ENCODE peak calls at places on chromosome 3, in seven cellular contexts. One of them, this sample, is unnamed.

GRCh38 chr3:125351814-125352456 is 23.2 kb downstream of the ZNF148 start:
- DNase-seq in fibroblast of mammary gland: peak
- DNase-seq in stimulated activated CD8-positive, alpha-beta memory T cell treated with anti-CD3 and anti-CD28 coated beads, Interleukin-2, amount 100 ng/mL, for 48 hours: no peak
- DNase-seq in cardiac fibroblast: no peak
- DNase-seq in cardiac septum: no peak
- DNase-seq in skeletal muscle cell: no peak
- DNase-seq in activated T-cell treated with anti-CD3 and anti-CD28 coated beads, Interleukin-2, amount 50 U/mL, for 48 hours: no peak
- DNase-seq in this sample: peak

GRCh38 chr3:153295906-153296305 is 133.9 kb downstream of the RAP2B start:
- DNase-seq in fibroblast of mammary gland: peak
- DNase-seq in skeletal muscle cell: no peak
- DNase-seq in cardiac fibroblast: peak
- DNase-seq in cardiac septum: no peak
- DNase-seq in stimulated activated CD8-positive, alpha-beta memory T cell treated with anti-CD3 and anti-CD28 coated beads, Interleukin-2, amount 100 ng/mL, for 48 hours: no peak
- DNase-seq in activated T-cell treated with anti-CD3 and anti-CD28 coated beads, Interleukin-2, amount 50 U/mL, for 48 hours: no peak
- DNase-seq in this sample: peak

GRCh38 chr3:71348831-71349230 is 234.7 kb downstream of the FOXP1 start:
- DNase-seq in stimulated activated CD8-positive, alpha-beta memory T cell treated with anti-CD3 and anti-CD28 coated beads, Interleukin-2, amount 100 ng/mL, for 48 hours: no peak
- DNase-seq in cardiac septum: no peak
- DNase-seq in activated T-cell treated with anti-CD3 and anti-CD28 coated beads, Interleukin-2, amount 50 U/mL, for 48 hours: no peak
- DNase-seq in cardiac fibroblast: no peak
- DNase-seq in skeletal muscle cell: no peak
- DNase-seq in fibroblast of mammary gland: no peak
- DNase-seq in this sample: no peak

GRCh38 chr3:70108072-70108471 is 108.5 kb downstream of the SAMMSON start:
- DNase-seq in cardiac fibroblast: peak
- DNase-seq in activated T-cell treated with anti-CD3 and anti-CD28 coated beads, Interleukin-2, amount 50 U/mL, for 48 hours: peak
- DNase-seq in skeletal muscle cell: no peak
- DNase-seq in fibroblast of mammary gland: peak
- DNase-seq in cardiac septum: no peak
- DNase-seq in stimulated activated CD8-positive, alpha-beta memory T cell treated with anti-CD3 and anti-CD28 coated beads, Interleukin-2, amount 100 ng/mL, for 48 hours: no peak
- DNase-seq in this sample: no peak

GRCh38 chr3:9179826-9180763 is 69.4 kb downstream of the SRGAP3 start:
- DNase-seq in cardiac septum: no peak
- DNase-seq in cardiac fibroblast: no peak
- DNase-seq in activated T-cell treated with anti-CD3 and anti-CD28 coated beads, Interleukin-2, amount 50 U/mL, for 48 hours: peak
- DNase-seq in fibroblast of mammary gland: no peak
- DNase-seq in skeletal muscle cell: no peak
- DNase-seq in stimulated activated CD8-positive, alpha-beta memory T cell treated with anti-CD3 and anti-CD28 coated beads, Interleukin-2, amount 100 ng/mL, for 48 hours: no peak
- DNase-seq in this sample: no peak

GRCh38 chr3:162183440-162183839 is 686.8 kb downstream of the OTOL1 start:
- DNase-seq in activated T-cell treated with anti-CD3 and anti-CD28 coated beads, Interleukin-2, amount 50 U/mL, for 48 hours: no peak
- DNase-seq in fibroblast of mammary gland: no peak
- DNase-seq in stimulated activated CD8-positive, alpha-beta memory T cell treated with anti-CD3 and anti-CD28 coated beads, Interleukin-2, amount 100 ng/mL, for 48 hours: no peak
- DNase-seq in skeletal muscle cell: no peak
- DNase-seq in cardiac septum: no peak
- DNase-seq in cardiac fibroblast: no peak
- DNase-seq in this sample: no peak

GRCh38 chr3:181134873-181135272 is 145.3 kb upstream of the DNAJC19 start:
- DNase-seq in stimulated activated CD8-positive, alpha-beta memory T cell treated with anti-CD3 and anti-CD28 coated beads, Interleukin-2, amount 100 ng/mL, for 48 hours: no peak
- DNase-seq in cardiac fibroblast: no peak
- DNase-seq in skeletal muscle cell: no peak
- DNase-seq in activated T-cell treated with anti-CD3 and anti-CD28 coated beads, Interleukin-2, amount 50 U/mL, for 48 hours: no peak
- DNase-seq in cardiac septum: no peak
- DNase-seq in fibroblast of mammary gland: no peak
- DNase-seq in this sample: no peak

GRCh38 chr3:191775451-191776233 is 314.7 kb downstream of the PYDC2 start:
- DNase-seq in stimulated activated CD8-positive, alpha-beta memory T cell treated with anti-CD3 and anti-CD28 coated beads, Interleukin-2, amount 100 ng/mL, for 48 hours: no peak
- DNase-seq in activated T-cell treated with anti-CD3 and anti-CD28 coated beads, Interleukin-2, amount 50 U/mL, for 48 hours: no peak
- DNase-seq in cardiac septum: no peak
- DNase-seq in cardiac fibroblast: no peak
- DNase-seq in fibroblast of mammary gland: peak
- DNase-seq in skeletal muscle cell: peak
- DNase-seq in this sample: peak

GRCh38 chr3:35393916-35394315 is 245.4 kb upstream of the ARPP21 start:
- DNase-seq in stimulated activated CD8-positive, alpha-beta memory T cell treated with anti-CD3 and anti-CD28 coated beads, Interleukin-2, amount 100 ng/mL, for 48 hours: no peak
- DNase-seq in skeletal muscle cell: peak
- DNase-seq in fibroblast of mammary gland: no peak
- DNase-seq in activated T-cell treated with anti-CD3 and anti-CD28 coated beads, Interleukin-2, amount 50 U/mL, for 48 hours: no peak
- DNase-seq in cardiac fibroblast: peak
- DNase-seq in cardiac septum: no peak
- DNase-seq in this sample: peak

GRCh38 chr3:142844339-142844977 is 44.4 kb downstream of the PCOLCE2 start:
- DNase-seq in cardiac septum: no peak
- DNase-seq in fibroblast of mammary gland: peak
- DNase-seq in stimulated activated CD8-positive, alpha-beta memory T cell treated with anti-CD3 and anti-CD28 coated beads, Interleukin-2, amount 100 ng/mL, for 48 hours: no peak
- DNase-seq in cardiac fibroblast: peak
- DNase-seq in skeletal muscle cell: peak
- DNase-seq in activated T-cell treated with anti-CD3 and anti-CD28 coated beads, Interleukin-2, amount 50 U/mL, for 48 hours: no peak
- DNase-seq in this sample: peak

GRCh38 chr3:53949541-53949940 is 57.9 kb upstream of the SELENOK start:
- DNase-seq in activated T-cell treated with anti-CD3 and anti-CD28 coated beads, Interleukin-2, amount 50 U/mL, for 48 hours: no peak
- DNase-seq in stimulated activated CD8-positive, alpha-beta memory T cell treated with anti-CD3 and anti-CD28 coated beads, Interleukin-2, amount 100 ng/mL, for 48 hours: no peak
- DNase-seq in cardiac septum: no peak
- DNase-seq in fibroblast of mammary gland: no peak
- DNase-seq in cardiac fibroblast: peak
- DNase-seq in skeletal muscle cell: no peak
- DNase-seq in this sample: no peak

GRCh38 chr3:17645074-17645698 is 97.2 kb downstream of the TBC1D5 start:
- DNase-seq in skeletal muscle cell: peak
- DNase-seq in stimulated activated CD8-positive, alpha-beta memory T cell treated with anti-CD3 and anti-CD28 coated beads, Interleukin-2, amount 100 ng/mL, for 48 hours: no peak
- DNase-seq in activated T-cell treated with anti-CD3 and anti-CD28 coated beads, Interleukin-2, amount 50 U/mL, for 48 hours: no peak
- DNase-seq in fibroblast of mammary gland: peak
- DNase-seq in cardiac septum: no peak
- DNase-seq in cardiac fibroblast: peak
- DNase-seq in this sample: peak

GRCh38 chr3:58419782-58420512 is 13.7 kb downstream of the PDHB start:
- DNase-seq in cardiac fibroblast: peak
- DNase-seq in cardiac septum: no peak
- DNase-seq in skeletal muscle cell: no peak
- DNase-seq in stimulated activated CD8-positive, alpha-beta memory T cell treated with anti-CD3 and anti-CD28 coated beads, Interleukin-2, amount 100 ng/mL, for 48 hours: no peak
- DNase-seq in fibroblast of mammary gland: peak
- DNase-seq in activated T-cell treated with anti-CD3 and anti-CD28 coated beads, Interleukin-2, amount 50 U/mL, for 48 hours: no peak
- DNase-seq in this sample: peak

GRCh38 chr3:59595830-59596229 is 546.0 kb upstream of the CFAP20DC start:
- DNase-seq in cardiac septum: no peak
- DNase-seq in activated T-cell treated with anti-CD3 and anti-CD28 coated beads, Interleukin-2, amount 50 U/mL, for 48 hours: no peak
- DNase-seq in stimulated activated CD8-positive, alpha-beta memory T cell treated with anti-CD3 and anti-CD28 coated beads, Interleukin-2, amount 100 ng/mL, for 48 hours: no peak
- DNase-seq in skeletal muscle cell: no peak
- DNase-seq in cardiac fibroblast: no peak
- DNase-seq in fibroblast of mammary gland: no peak
- DNase-seq in this sample: no peak

GRCh38 chr3:61578667-61579367 is 17.4 kb downstream of the PTPRG start:
- DNase-seq in activated T-cell treated with anti-CD3 and anti-CD28 coated beads, Interleukin-2, amount 50 U/mL, for 48 hours: no peak
- DNase-seq in cardiac fibroblast: no peak
- DNase-seq in fibroblast of mammary gland: no peak
- DNase-seq in skeletal muscle cell: no peak
- DNase-seq in cardiac septum: no peak
- DNase-seq in stimulated activated CD8-positive, alpha-beta memory T cell treated with anti-CD3 and anti-CD28 coated beads, Interleukin-2, amount 100 ng/mL, for 48 hours: no peak
- DNase-seq in this sample: no peak

GRCh38 chr3:16410659-16411058 is 102.8 kb downstream of the RFTN1 start:
- DNase-seq in cardiac fibroblast: no peak
- DNase-seq in activated T-cell treated with anti-CD3 and anti-CD28 coated beads, Interleukin-2, amount 50 U/mL, for 48 hours: no peak
- DNase-seq in cardiac septum: no peak
- DNase-seq in fibroblast of mammary gland: no peak
- DNase-seq in skeletal muscle cell: no peak
- DNase-seq in stimulated activated CD8-positive, alpha-beta memory T cell treated with anti-CD3 and anti-CD28 coated beads, Interleukin-2, amount 100 ng/mL, for 48 hours: no peak
- DNase-seq in this sample: no peak

GRCh38 chr3:187264051-187264450 is 27.5 kb downstream of the MASP1 start:
- DNase-seq in activated T-cell treated with anti-CD3 and anti-CD28 coated beads, Interleukin-2, amount 50 U/mL, for 48 hours: no peak
- DNase-seq in cardiac septum: no peak
- DNase-seq in cardiac fibroblast: peak
- DNase-seq in skeletal muscle cell: no peak
- DNase-seq in fibroblast of mammary gland: peak
- DNase-seq in stimulated activated CD8-positive, alpha-beta memory T cell treated with anti-CD3 and anti-CD28 coated beads, Interleukin-2, amount 100 ng/mL, for 48 hours: no peak
- DNase-seq in this sample: peak

GRCh38 chr3:99969133-99969532 is 145.2 kb downstream of the FILIP1L start:
- DNase-seq in fibroblast of mammary gland: peak
- DNase-seq in cardiac septum: no peak
- DNase-seq in skeletal muscle cell: no peak
- DNase-seq in activated T-cell treated with anti-CD3 and anti-CD28 coated beads, Interleukin-2, amount 50 U/mL, for 48 hours: no peak
- DNase-seq in stimulated activated CD8-positive, alpha-beta memory T cell treated with anti-CD3 and anti-CD28 coated beads, Interleukin-2, amount 100 ng/mL, for 48 hours: no peak
- DNase-seq in cardiac fibroblast: no peak
- DNase-seq in this sample: no peak

GRCh38 chr3:25901796-25902195 is 111.9 kb downstream of the OXSM start:
- DNase-seq in fibroblast of mammary gland: no peak
- DNase-seq in skeletal muscle cell: no peak
- DNase-seq in cardiac fibroblast: no peak
- DNase-seq in cardiac septum: no peak
- DNase-seq in stimulated activated CD8-positive, alpha-beta memory T cell treated with anti-CD3 and anti-CD28 coated beads, Interleukin-2, amount 100 ng/mL, for 48 hours: no peak
- DNase-seq in activated T-cell treated with anti-CD3 and anti-CD28 coated beads, Interleukin-2, amount 50 U/mL, for 48 hours: no peak
- DNase-seq in this sample: no peak

GRCh38 chr3:138726966-138727365 is 107.8 kb downstream of the PIK3CB start:
- DNase-seq in stimulated activated CD8-positive, alpha-beta memory T cell treated with anti-CD3 and anti-CD28 coated beads, Interleukin-2, amount 100 ng/mL, for 48 hours: no peak
- DNase-seq in activated T-cell treated with anti-CD3 and anti-CD28 coated beads, Interleukin-2, amount 50 U/mL, for 48 hours: no peak
- DNase-seq in fibroblast of mammary gland: peak
- DNase-seq in cardiac septum: no peak
- DNase-seq in cardiac fibroblast: peak
- DNase-seq in skeletal muscle cell: peak
- DNase-seq in this sample: peak

GRCh38 chr3:47791193-47791855 is 9.6 kb upstream of the SMARCC1 start:
- DNase-seq in cardiac septum: no peak
- DNase-seq in fibroblast of mammary gland: no peak
- DNase-seq in activated T-cell treated with anti-CD3 and anti-CD28 coated beads, Interleukin-2, amount 50 U/mL, for 48 hours: no peak
- DNase-seq in cardiac fibroblast: no peak
- DNase-seq in skeletal muscle cell: no peak
- DNase-seq in stimulated activated CD8-positive, alpha-beta memory T cell treated with anti-CD3 and anti-CD28 coated beads, Interleukin-2, amount 100 ng/mL, for 48 hours: no peak
- DNase-seq in this sample: no peak

GRCh38 chr3:117645561-117646242 is 936.1 kb downstream of the TUSC7 start:
- DNase-seq in cardiac fibroblast: no peak
- DNase-seq in cardiac septum: no peak
- DNase-seq in fibroblast of mammary gland: peak
- DNase-seq in skeletal muscle cell: no peak
- DNase-seq in activated T-cell treated with anti-CD3 and anti-CD28 coated beads, Interleukin-2, amount 50 U/mL, for 48 hours: no peak
- DNase-seq in stimulated activated CD8-positive, alpha-beta memory T cell treated with anti-CD3 and anti-CD28 coated beads, Interleukin-2, amount 100 ng/mL, for 48 hours: no peak
- DNase-seq in this sample: peak

This sample was measured in astrocyte of the spinal cord.